ENCODE peak calls at places on chromosomes 1 and 21, in eight cellular contexts. J, X, Y, G, Q, F, T and B are unnamed samples.

GRCh38 chr21:42837421-42838211 is 41.7 kb downstream of the WDR4 start:
- DNase-seq in J (no peak), Y (no peak), G (no peak), T (no peak), Q (no peak), F (no peak), X (no peak), B (no peak)

GRCh38 chr1:25562101-25562927 is 18.9 kb downstream of the LDLRAP1 start:
- DNase-seq in J (no peak), F (peak; percentile 89), T (no peak), Q (peak; percentile 62), G (no peak), Y (no peak), X (no peak), B (peak; percentile 79)

GRCh38 chr1:205822397-205822796 is 9.4 kb upstream of the SLC41A1 start:
- DNase-seq in J (no peak), Y (no peak), G (no peak), F (no peak), X (no peak), T (no peak), Q (no peak), B (no peak)

GRCh38 chr1:176111835-176112234 is 95.3 kb downstream of the COP1 start:
- DNase-seq in F (no peak), Q (no peak), J (no peak), X (no peak), T (no peak), Y (no peak), G (peak; percentile 33), B (no peak)

GRCh38 chr1:85578321-85579295 is 2.0 kb upstream of the CCN1 start:
- DNase-seq in T (peak; percentile 97), X (peak; percentile 94), F (no peak), Q (no peak), G (peak; percentile 99), Y (no peak), J (no peak), B (no peak)

GRCh38 chr1:236051107-236051885 is 13.6 kb downstream of the NID1 start:
- DNase-seq in T (peak; percentile 41), J (no peak), F (no peak), Q (no peak), G (peak; percentile 40), Y (peak; percentile 34), X (no peak), B (no peak)

GRCh38 chr1:244598611-244599010 is 54.3 kb upstream of the DESI2 start:
- DNase-seq in F (no peak), G (no peak), Y (no peak), T (no peak), X (no peak), J (no peak), Q (no peak), B (no peak)

GRCh38 chr1:46521417-46521816 is 30.0 kb downstream of the KNCN start:
- DNase-seq in Q (no peak), X (no peak), Y (no peak), J (no peak), G (no peak), F (no peak), T (no peak), B (no peak)

GRCh38 chr1:110749960-110750359 is 75.2 kb upstream of the KCNA3 start:
- DNase-seq in X (no peak), Y (no peak), J (no peak), G (no peak), F (no peak), Q (no peak), T (no peak), B (no peak)

DNA sequence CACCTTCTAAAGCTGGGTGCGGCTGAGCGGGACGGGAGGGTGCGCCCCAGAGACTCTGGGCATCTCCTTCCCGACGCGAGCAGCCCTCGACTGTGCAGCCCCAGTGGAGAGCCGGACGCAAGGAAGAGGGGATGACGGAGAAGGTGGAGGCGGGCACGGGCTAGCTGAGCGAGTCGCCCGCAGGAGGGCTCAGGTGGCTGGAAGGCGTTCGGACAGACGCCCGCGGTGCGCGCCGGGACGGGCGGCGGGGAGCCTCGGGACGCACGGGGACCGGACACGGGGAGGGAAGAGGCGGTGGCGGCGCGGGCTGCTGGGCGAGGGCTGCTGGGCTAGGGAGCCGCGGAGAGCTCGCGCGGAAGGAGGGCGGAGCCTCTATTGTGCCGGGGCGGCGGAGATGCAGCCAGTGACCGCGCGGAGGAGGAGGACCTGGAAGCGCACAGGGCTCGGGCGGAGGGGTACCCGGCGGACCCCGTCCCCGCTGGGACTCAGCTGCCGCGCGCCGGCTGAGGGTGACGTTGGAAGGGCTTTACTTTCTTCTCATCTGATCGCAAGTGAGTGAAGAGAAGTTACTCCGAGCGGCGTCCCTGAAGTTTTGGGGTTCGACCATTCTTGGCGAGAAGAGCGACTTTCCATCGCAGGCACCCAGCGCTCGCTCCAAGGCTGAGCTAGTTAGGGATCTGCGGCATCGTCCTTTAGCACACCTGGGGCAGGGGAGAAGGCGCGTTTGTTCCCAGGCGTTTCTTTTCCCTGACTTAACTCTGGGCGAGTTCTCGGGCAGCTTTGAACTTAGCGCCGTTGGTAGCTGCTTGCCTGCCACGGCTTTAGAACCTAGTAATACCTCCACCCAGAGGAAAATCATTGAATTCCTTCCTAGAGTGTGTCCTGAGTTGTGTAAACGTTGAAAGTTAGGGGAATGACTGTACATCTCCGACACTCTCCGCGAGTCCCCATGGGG is at the start of gene OLFML2B:
- DNase-seq in J (peak; percentile 57), Y (peak; percentile 61), T (peak; percentile 84), Q (peak; percentile 41), F (peak; percentile 34), G (peak; percentile 92), X (peak; percentile 37), B (no peak)
- TF ChIP-seq CTCF in J (peak; percentile 32), Y (peak; percentile 13), T (peak; percentile 48), Q (no peak), F (no peak), G (peak; percentile 37), X (peak; percentile 54), B (no peak)

GRCh38 chr1:221991221-221991620 is 249.3 kb upstream of the DUSP10 start:
- DNase-seq in G (peak; percentile 84), J (no peak), F (no peak), Y (no peak), Q (no peak), X (no peak), T (peak; percentile 65), B (no peak)
- H3K4me3 ChIP-seq in G (no peak overlapping the region), J (no peak overlapping the region), F (no peak overlapping the region), Y (no peak overlapping the region), Q (no peak overlapping the region), X (no peak overlapping the region), T (no peak overlapping the region), B (no peak overlapping the region)

GRCh38 chr1:40305451-40305850 is 11.6 kb downstream of the COL9A2 start:
- DNase-seq in Q (no peak), Y (no peak), T (no peak), X (no peak), F (no peak), J (no peak), G (peak; percentile 9), B (no peak)
- TF ChIP-seq CTCF in Q (no peak), Y (no peak), T (no peak), X (peak; percentile 19), F (no peak), J (no peak), G (no peak), B (no peak)

DNA sequence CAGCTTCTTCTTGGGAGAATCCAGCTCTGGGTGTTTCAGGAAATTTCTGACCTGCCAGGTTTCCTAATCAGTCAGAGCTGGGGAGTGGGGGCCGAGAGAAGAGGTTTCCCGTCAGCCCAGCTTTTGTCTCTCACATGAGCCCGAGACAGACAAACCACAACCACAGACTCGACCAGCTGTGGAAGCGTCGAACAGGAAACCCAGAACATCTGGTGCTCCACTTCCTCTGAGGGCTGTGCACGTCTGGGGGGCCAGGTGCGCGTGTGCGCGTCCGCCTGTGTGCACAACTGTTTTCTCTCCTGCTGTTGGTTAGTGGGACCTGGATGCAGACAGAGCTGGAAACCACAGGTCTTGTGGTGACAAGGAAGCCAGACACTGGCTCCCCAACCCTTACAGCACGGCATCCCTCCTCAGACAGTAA is 113.0 kb upstream of the SLC25A33 start:
- DNase-seq in T (no peak), Y (no peak), J (no peak), F (peak; percentile 96), G (peak; percentile 71), X (no peak), Q (peak; percentile 91), B (peak; percentile 96)
- H3K4me3 ChIP-seq in T (no peak overlapping the region), Y (no peak overlapping the region), J (no peak overlapping the region), F (peak overlapping the region; percentile 16), G (no peak overlapping the region), X (no peak overlapping the region), Q (peak overlapping the region; percentile 36), B (peak overlapping the region; percentile 10)

GRCh38 chr21:25885880-25886279 is 151.1 kb downstream of the GABPA start:
- DNase-seq in F (no peak), X (no peak), G (peak; percentile 77), Q (no peak), T (no peak), Y (no peak), J (no peak), B (no peak)

GRCh38 chr21:25888711-25889110 is 153.9 kb downstream of the GABPA start:
- DNase-seq in F (no peak), Q (no peak), J (no peak), X (no peak), Y (no peak), G (no peak), T (no peak), B (no peak)

GRCh38 chr21:25887646-25888321 is 153.0 kb downstream of the GABPA start:
- DNase-seq in Y (no peak), F (no peak), Q (no peak), X (no peak), J (no peak), G (no peak), T (no peak), B (no peak)

GRCh38 chr21:25885405-25885804 is 150.6 kb downstream of the GABPA start:
- DNase-seq in F (no peak), X (no peak), J (no peak), Y (no peak), G (peak; percentile 49), T (no peak), Q (no peak), B (no peak)

GRCh38 chr21:25887166-25887565 is 152.4 kb downstream of the GABPA start:
- DNase-seq in G (peak; percentile 31), F (no peak), J (no peak), T (no peak), Q (no peak), Y (no peak), X (no peak), B (no peak)
- TF ChIP-seq CTCF in G (peak; percentile 16), F (no peak), J (no peak), T (peak; percentile 33), Q (peak; percentile 11), Y (no peak), X (peak; percentile 35), B (peak; percentile 23)

DNA sequence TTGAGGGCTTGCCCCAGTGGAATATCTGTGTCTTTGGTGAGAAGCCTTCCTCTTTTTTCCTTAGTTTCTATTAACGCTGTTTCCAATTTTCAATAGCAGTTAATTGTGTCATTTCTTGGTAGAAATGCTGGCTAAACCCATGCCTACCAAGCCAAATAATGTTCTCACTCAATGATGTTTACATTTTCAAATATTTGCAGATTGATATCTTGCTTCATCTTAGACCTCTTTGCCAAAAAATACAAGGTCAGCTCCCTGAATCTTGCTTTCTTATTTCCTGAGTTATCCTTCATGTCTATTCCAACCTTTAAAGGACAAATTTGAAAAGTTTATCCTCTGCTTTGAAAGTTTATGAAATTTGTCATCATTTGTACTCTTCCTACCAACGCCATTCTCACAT is 5.1 kb downstream of the KCNJ15 start:
- DNase-seq in Y (no peak), J (no peak), G (peak; percentile 73), F (no peak), X (no peak), Q (no peak), T (no peak), B (no peak)
- H3K4me3 ChIP-seq in Y (no peak overlapping the region), J (no peak overlapping the region), G (no peak overlapping the region), F (no peak overlapping the region), X (no peak overlapping the region), Q (no peak overlapping the region), T (no peak overlapping the region), B (no peak overlapping the region)

GRCh38 chr1:158212315-158212714 is 31.6 kb downstream of the CD1D start:
- DNase-seq in J (no peak), Y (no peak), X (no peak), F (no peak), Q (no peak), T (no peak), G (no peak), B (no peak)
- TF ChIP-seq CTCF in J (no peak), Y (no peak), X (no peak), F (no peak), Q (no peak), T (no peak), G (no peak), B (no peak)